ENCODE peak calls at places on chromosomes 7 and 10, in four cellular contexts. One of them, this sample, is unnamed.
A peak's percentile ranks its signal among the peaks of the same experiment; 100 is the strongest.

GRCh38 chr10:132447446-132448247 is 50.6 kb downstream of the PWWP2B start:
- DNase-seq in transverse colon: peak; percentile 67
- DNase-seq in Peyer's patch: peak; percentile 86
- DNase-seq in HCT116: no peak
- DNase-seq in this sample: no peak

GRCh38 chr10:77809336-77809735 is 117.2 kb downstream of the DLG5 start:
- DNase-seq in transverse colon: no peak
- DNase-seq in Peyer's patch: no peak
- DNase-seq in HCT116: no peak
- DNase-seq in this sample: no peak

GRCh38 chr10:30357806-30358205 is 8.7 kb upstream of the MTPAP start:
- DNase-seq in transverse colon: no peak
- DNase-seq in HCT116: no peak
- DNase-seq in Peyer's patch: no peak
- DNase-seq in this sample: no peak

GRCh38 chr10:28685717-28686116 is 8.4 kb downstream of the BAMBI start:
- DNase-seq in HCT116: no peak
- DNase-seq in Peyer's patch: no peak
- DNase-seq in transverse colon: no peak
- DNase-seq in this sample: no peak

GRCh38 chr10:59588791-59589190 is 120.9 kb downstream of the SLC16A9 start:
- DNase-seq in transverse colon: no peak
- DNase-seq in Peyer's patch: no peak
- DNase-seq in HCT116: no peak
- DNase-seq in this sample: no peak

GRCh38 chr7:99339595-99339994 is 13.9 kb downstream of the ARPC1A start:
- DNase-seq in HCT116: no peak
- DNase-seq in Peyer's patch: no peak
- DNase-seq in transverse colon: no peak
- DNase-seq in this sample: no peak

GRCh38 chr7:117810642-117811512 is 62.4 kb downstream of the CTTNBP2 start:
- DNase-seq in Peyer's patch: no peak
- DNase-seq in transverse colon: no peak
- DNase-seq in HCT116: no peak
- DNase-seq in this sample: no peak

GRCh38 chr10:49309691-49310371 is 10.9 kb downstream of the C10orf71 start:
- DNase-seq in Peyer's patch: peak; percentile 65
- DNase-seq in transverse colon: no peak
- DNase-seq in HCT116: no peak
- DNase-seq in this sample: no peak

GRCh38 chr10:51269816-51270215 is 195.5 kb downstream of the PRKG1 start:
- DNase-seq in transverse colon: no peak
- DNase-seq in HCT116: no peak
- DNase-seq in Peyer's patch: no peak
- DNase-seq in this sample: no peak

GRCh38 chr10:130362308-130362761 is 226.1 kb downstream of the GLRX3 start:
- DNase-seq in HCT116: no peak
- DNase-seq in Peyer's patch: no peak
- DNase-seq in transverse colon: no peak
- DNase-seq in this sample: no peak

GRCh38 chr10:43137701-43137970 is 609 bp upstream of the CSGALNACT2 start:
- DNase-seq in HCT116: no peak
- DNase-seq in transverse colon: peak; percentile 53
- DNase-seq in Peyer's patch: peak; percentile 62
- DNase-seq in this sample: peak; percentile 56

GRCh38 chr10:33412261-33413092 is 78.0 kb upstream of the NRP1 start:
- DNase-seq in transverse colon: no peak
- DNase-seq in HCT116: no peak
- DNase-seq in Peyer's patch: peak; percentile 53
- DNase-seq in this sample: no peak

GRCh38 chr7:142391191-142391992 is 133.5 kb upstream of the PRSS58 start:
- DNase-seq in Peyer's patch: peak; percentile 49
- DNase-seq in transverse colon: no peak
- DNase-seq in HCT116: peak; percentile 23
- DNase-seq in this sample: peak; percentile 21

GRCh38 chr10:24494777-24495176 is 228.9 kb downstream of the ARHGAP21 start:
- DNase-seq in HCT116: no peak
- DNase-seq in transverse colon: no peak
- DNase-seq in Peyer's patch: no peak
- DNase-seq in this sample: no peak

GRCh38 chr7:2079332-2080068 is 153.2 kb downstream of the MAD1L1 start:
- DNase-seq in HCT116: no peak
- DNase-seq in Peyer's patch: no peak
- DNase-seq in transverse colon: peak; percentile 47
- DNase-seq in this sample: no peak

GRCh38 chr7:47454066-47454950 is 127.6 kb downstream of the TNS3 start:
- DNase-seq in Peyer's patch: peak; percentile 45
- DNase-seq in HCT116: no peak
- DNase-seq in transverse colon: no peak
- DNase-seq in this sample: no peak

GRCh38 chr7:42139751-42140150 is 97.3 kb downstream of the GLI3 start:
- DNase-seq in Peyer's patch: no peak
- DNase-seq in transverse colon: no peak
- DNase-seq in HCT116: no peak
- DNase-seq in this sample: no peak

GRCh38 chr7:151796871-151797270 is 80.0 kb downstream of the PRKAG2 start:
- DNase-seq in HCT116: no peak
- DNase-seq in Peyer's patch: no peak
- DNase-seq in transverse colon: no peak
- DNase-seq in this sample: no peak

GRCh38 chr7:128442346-128442745 is 13.3 kb upstream of the HILPDA start:
- DNase-seq in transverse colon: no peak
- DNase-seq in HCT116: no peak
- DNase-seq in Peyer's patch: no peak
- DNase-seq in this sample: no peak

GRCh38 chr7:85573346-85573745 is 386.5 kb upstream of the SEMA3D start:
- DNase-seq in transverse colon: no peak
- DNase-seq in HCT116: no peak
- DNase-seq in Peyer's patch: no peak
- DNase-seq in this sample: no peak

GRCh38 chr7:24720283-24720682 is 37.0 kb downstream of the GSDME start:
- DNase-seq in HCT116: no peak
- DNase-seq in Peyer's patch: no peak
- DNase-seq in transverse colon: no peak
- DNase-seq in this sample: no peak

GRCh38 chr10:67629461-67629971 is 66.5 kb downstream of the CTNNA3 start:
- DNase-seq in HCT116: no peak
- DNase-seq in Peyer's patch: no peak
- DNase-seq in transverse colon: no peak
- DNase-seq in this sample: no peak

GRCh38 chr10:27908231-27908630 is 90.6 kb downstream of the ODAD2 start:
- DNase-seq in Peyer's patch: no peak
- DNase-seq in transverse colon: no peak
- DNase-seq in HCT116: no peak
- DNase-seq in this sample: no peak

DNA sequence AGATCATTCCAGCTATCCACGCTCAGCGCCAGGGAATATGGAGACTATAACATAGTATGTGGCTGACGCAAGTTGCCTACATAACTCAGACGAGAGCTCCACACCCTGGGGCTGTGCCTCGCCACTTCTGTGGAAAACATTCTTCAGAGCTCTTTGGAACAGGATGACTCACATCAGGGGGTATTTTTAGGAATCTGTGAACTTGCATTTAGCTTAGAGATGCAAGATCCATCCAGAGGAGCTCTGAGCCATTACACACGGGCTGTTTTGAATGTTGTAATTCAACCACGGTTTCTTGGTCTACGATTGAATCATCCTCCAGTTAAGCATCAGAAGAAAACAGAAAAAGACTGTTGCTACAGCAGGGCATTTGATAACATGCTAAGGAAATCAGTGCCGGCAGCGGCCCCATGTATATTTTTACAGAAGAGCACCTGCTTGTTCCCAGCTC is 481.4 kb upstream of the AKR1E2 start:
- DNase-seq in HCT116: peak; percentile 89
- DNase-seq in transverse colon: peak; percentile 24
- DNase-seq in Peyer's patch: no peak
- DNase-seq in this sample: no peak
- TF ChIP-seq POLR2A in HCT116: no peak
- TF ChIP-seq POLR2A in transverse colon: no peak
- TF ChIP-seq POLR2A in Peyer's patch: no peak
- TF ChIP-seq POLR2A in this sample: no peak

GRCh38 chr10:34528320-34528719 is 286.8 kb downstream of the PARD3 start:
- DNase-seq in transverse colon: no peak
- DNase-seq in HCT116: peak; percentile 92
- DNase-seq in Peyer's patch: no peak
- DNase-seq in this sample: no peak

GRCh38 chr10:34523017-34523767 is 291.9 kb downstream of the PARD3 start:
- DNase-seq in transverse colon: no peak
- DNase-seq in Peyer's patch: no peak
- DNase-seq in HCT116: no peak
- DNase-seq in this sample: no peak

GRCh38 chr10:34526758-34527730 is 288.1 kb downstream of the PARD3 start:
- DNase-seq in Peyer's patch: no peak
- DNase-seq in HCT116: peak; percentile 65
- DNase-seq in transverse colon: no peak
- DNase-seq in this sample: no peak

GRCh38 chr10:34524369-34525091 is 290.6 kb downstream of the PARD3 start:
- DNase-seq in Peyer's patch: no peak
- DNase-seq in HCT116: no peak
- DNase-seq in transverse colon: no peak
- DNase-seq in this sample: no peak

GRCh38 chr10:34526186-34526585 is 288.9 kb downstream of the PARD3 start:
- DNase-seq in HCT116: no peak
- DNase-seq in Peyer's patch: no peak
- DNase-seq in transverse colon: no peak
- DNase-seq in this sample: no peak
- TF ChIP-seq POLR2A in HCT116: no peak
- TF ChIP-seq POLR2A in Peyer's patch: no peak
- TF ChIP-seq POLR2A in transverse colon: no peak
- TF ChIP-seq POLR2A in this sample: no peak

GRCh38 chr10:58358314-58358933 is 23.6 kb downstream of the UBE2D1 start:
- DNase-seq in HCT116: no peak
- DNase-seq in transverse colon: no peak
- DNase-seq in Peyer's patch: no peak
- DNase-seq in this sample: no peak

GRCh38 chr10:58359541-58359940 is 24.7 kb downstream of the UBE2D1 start:
- DNase-seq in HCT116: no peak
- DNase-seq in transverse colon: no peak
- DNase-seq in Peyer's patch: no peak
- DNase-seq in this sample: no peak

GRCh38 chr10:58358947-58359346 is 24.1 kb downstream of the UBE2D1 start:
- DNase-seq in Peyer's patch: no peak
- DNase-seq in HCT116: no peak
- DNase-seq in transverse colon: no peak
- DNase-seq in this sample: no peak

GRCh38 chr10:58352956-58353610 is 18.3 kb downstream of the UBE2D1 start:
- DNase-seq in HCT116: no peak
- DNase-seq in Peyer's patch: no peak
- DNase-seq in transverse colon: no peak
- DNase-seq in this sample: no peak

DNA sequence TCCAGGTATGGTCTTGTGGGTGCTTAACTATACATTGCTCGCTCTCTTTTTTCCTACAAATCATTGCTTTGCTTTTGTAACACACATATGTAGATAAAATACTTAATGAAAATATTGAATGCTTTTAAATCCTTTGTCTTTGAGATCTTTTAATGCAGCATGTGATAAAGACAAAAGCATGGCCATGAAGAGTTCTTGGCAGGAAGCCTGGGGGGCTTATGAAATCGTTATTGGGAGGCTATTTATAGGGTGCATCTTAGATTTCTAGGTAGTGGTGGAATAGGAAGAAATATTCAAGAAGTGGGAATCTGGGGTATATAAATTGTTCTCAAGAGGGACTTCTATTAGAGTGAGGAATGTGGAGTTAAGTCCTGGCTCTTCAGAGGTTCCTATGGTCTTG is 21.9 kb downstream of the UBE2D1 start:
- DNase-seq in transverse colon: no peak
- DNase-seq in Peyer's patch: no peak
- DNase-seq in HCT116: no peak
- DNase-seq in this sample: no peak
- TF ChIP-seq POLR2A in transverse colon: no peak
- TF ChIP-seq POLR2A in Peyer's patch: no peak
- TF ChIP-seq POLR2A in HCT116: no peak
- TF ChIP-seq POLR2A in this sample: no peak

GRCh38 chr7:521221-522070 is 1.8 kb upstream of the PDGFA start:
- DNase-seq in HCT116: no peak
- DNase-seq in Peyer's patch: peak; percentile 76
- DNase-seq in transverse colon: peak; percentile 55
- DNase-seq in this sample: peak; percentile 41

GRCh38 chr7:520503-521161 is 986 bp upstream of the PDGFA start:
- DNase-seq in Peyer's patch: no peak
- DNase-seq in HCT116: no peak
- DNase-seq in transverse colon: no peak
- DNase-seq in this sample: no peak

GRCh38 chr7:523436-524336 is 4.0 kb upstream of the PDGFA start:
- DNase-seq in Peyer's patch: no peak
- DNase-seq in transverse colon: no peak
- DNase-seq in HCT116: no peak
- DNase-seq in this sample: peak; percentile 15

GRCh38 chr7:522938-523289 is 3.3 kb upstream of the PDGFA start:
- DNase-seq in HCT116: no peak
- DNase-seq in Peyer's patch: no peak
- DNase-seq in transverse colon: no peak
- DNase-seq in this sample: no peak

GRCh38 chr7:522071-522937 is 2.7 kb upstream of the PDGFA start:
- DNase-seq in HCT116: no peak
- DNase-seq in Peyer's patch: peak; percentile 80
- DNase-seq in transverse colon: peak; percentile 65
- DNase-seq in this sample: peak; percentile 54
- TF ChIP-seq POLR2A in HCT116: no peak
- TF ChIP-seq POLR2A in Peyer's patch: no peak
- TF ChIP-seq POLR2A in transverse colon: peak; percentile 5
- TF ChIP-seq POLR2A in this sample: no peak

This sample was measured in erythroblast.